ENCODE peak calls at places on chromosomes 11 and 22, in seven cellular contexts. One of them, this sample, is unnamed.

GRCh38 chr22:45211848-45212247 is 28.8 kb downstream of the KIAA0930 start:
- DNase-seq in hepatocyte: no peak
- DNase-seq in stimulated activated CD8-positive, alpha-beta memory T cell treated with anti-CD3 and anti-CD28 coated beads, Interleukin-15, amount 100 ng/mL, for 1 hour: no peak
- DNase-seq in activated T-helper 1 cell treated with Interleukin-2 at 50 U/mL for 16 hours: no peak
- DNase-seq in NCI-H2029: no peak
- DNase-seq in GM04504: no peak
- DNase-seq in A549: peak
- DNase-seq in this sample: no peak

GRCh38 chr22:39243443-39244072 is 1.2 kb downstream of the PDGFB start:
- DNase-seq in NCI-H2029: no peak
- DNase-seq in activated T-helper 1 cell treated with Interleukin-2 at 50 U/mL for 16 hours: no peak
- DNase-seq in stimulated activated CD8-positive, alpha-beta memory T cell treated with anti-CD3 and anti-CD28 coated beads, Interleukin-15, amount 100 ng/mL, for 1 hour: no peak
- DNase-seq in A549: peak
- DNase-seq in GM04504: no peak
- DNase-seq in hepatocyte: peak
- DNase-seq in this sample: peak

GRCh38 chr22:44365196-44365802 is 52.5 kb upstream of the SHISAL1 start:
- DNase-seq in A549: no peak
- DNase-seq in stimulated activated CD8-positive, alpha-beta memory T cell treated with anti-CD3 and anti-CD28 coated beads, Interleukin-15, amount 100 ng/mL, for 1 hour: no peak
- DNase-seq in NCI-H2029: no peak
- DNase-seq in GM04504: no peak
- DNase-seq in activated T-helper 1 cell treated with Interleukin-2 at 50 U/mL for 16 hours: no peak
- DNase-seq in hepatocyte: no peak
- DNase-seq in this sample: no peak

GRCh38 chr11:103051986-103052385 is 40.0 kb downstream of the DCUN1D5 start:
- DNase-seq in GM04504: peak
- DNase-seq in hepatocyte: no peak
- DNase-seq in A549: no peak
- DNase-seq in stimulated activated CD8-positive, alpha-beta memory T cell treated with anti-CD3 and anti-CD28 coated beads, Interleukin-15, amount 100 ng/mL, for 1 hour: no peak
- DNase-seq in activated T-helper 1 cell treated with Interleukin-2 at 50 U/mL for 16 hours: no peak
- DNase-seq in NCI-H2029: no peak
- DNase-seq in this sample: no peak

GRCh38 chr11:124482362-124483147 is 37.1 kb upstream of the OR8B8 start:
- DNase-seq in A549: no peak
- DNase-seq in hepatocyte: peak
- DNase-seq in NCI-H2029: no peak
- DNase-seq in GM04504: no peak
- DNase-seq in stimulated activated CD8-positive, alpha-beta memory T cell treated with anti-CD3 and anti-CD28 coated beads, Interleukin-15, amount 100 ng/mL, for 1 hour: no peak
- DNase-seq in activated T-helper 1 cell treated with Interleukin-2 at 50 U/mL for 16 hours: no peak
- DNase-seq in this sample: peak

GRCh38 chr11:130175898-130176297 is 16.3 kb downstream of the ST14 start:
- DNase-seq in hepatocyte: no peak
- DNase-seq in NCI-H2029: no peak
- DNase-seq in GM04504: no peak
- DNase-seq in A549: no peak
- DNase-seq in stimulated activated CD8-positive, alpha-beta memory T cell treated with anti-CD3 and anti-CD28 coated beads, Interleukin-15, amount 100 ng/mL, for 1 hour: no peak
- DNase-seq in activated T-helper 1 cell treated with Interleukin-2 at 50 U/mL for 16 hours: no peak
- DNase-seq in this sample: no peak

GRCh38 chr11:62500066-62501035 is 46.3 kb downstream of the AHNAK start:
- DNase-seq in activated T-helper 1 cell treated with Interleukin-2 at 50 U/mL for 16 hours: no peak
- DNase-seq in stimulated activated CD8-positive, alpha-beta memory T cell treated with anti-CD3 and anti-CD28 coated beads, Interleukin-15, amount 100 ng/mL, for 1 hour: no peak
- DNase-seq in A549: no peak
- DNase-seq in NCI-H2029: peak
- DNase-seq in GM04504: no peak
- DNase-seq in hepatocyte: peak
- DNase-seq in this sample: peak

GRCh38 chr11:73257342-73258103 is 14.6 kb upstream of the P2RY6 start:
- DNase-seq in activated T-helper 1 cell treated with Interleukin-2 at 50 U/mL for 16 hours: no peak
- DNase-seq in GM04504: peak
- DNase-seq in hepatocyte: no peak
- DNase-seq in A549: peak
- DNase-seq in NCI-H2029: no peak
- DNase-seq in stimulated activated CD8-positive, alpha-beta memory T cell treated with anti-CD3 and anti-CD28 coated beads, Interleukin-15, amount 100 ng/mL, for 1 hour: no peak
- DNase-seq in this sample: peak

GRCh38 chr11:76587810-76588454 is 82.6 kb downstream of the LRRC32 start:
- DNase-seq in GM04504: no peak
- DNase-seq in NCI-H2029: no peak
- DNase-seq in stimulated activated CD8-positive, alpha-beta memory T cell treated with anti-CD3 and anti-CD28 coated beads, Interleukin-15, amount 100 ng/mL, for 1 hour: no peak
- DNase-seq in hepatocyte: no peak
- DNase-seq in A549: no peak
- DNase-seq in activated T-helper 1 cell treated with Interleukin-2 at 50 U/mL for 16 hours: peak
- DNase-seq in this sample: no peak

GRCh38 chr22:49960967-49961600 is 512 bp downstream of the PIM3 start:
- DNase-seq in NCI-H2029: no peak
- DNase-seq in GM04504: no peak
- DNase-seq in hepatocyte: peak
- DNase-seq in stimulated activated CD8-positive, alpha-beta memory T cell treated with anti-CD3 and anti-CD28 coated beads, Interleukin-15, amount 100 ng/mL, for 1 hour: no peak
- DNase-seq in A549: peak
- DNase-seq in activated T-helper 1 cell treated with Interleukin-2 at 50 U/mL for 16 hours: no peak
- DNase-seq in this sample: no peak

GRCh38 chr11:126132319-126132718 is 69.7 kb upstream of the CDON start:
- DNase-seq in hepatocyte: peak
- DNase-seq in NCI-H2029: peak
- DNase-seq in A549: peak
- DNase-seq in activated T-helper 1 cell treated with Interleukin-2 at 50 U/mL for 16 hours: no peak
- DNase-seq in stimulated activated CD8-positive, alpha-beta memory T cell treated with anti-CD3 and anti-CD28 coated beads, Interleukin-15, amount 100 ng/mL, for 1 hour: no peak
- DNase-seq in GM04504: no peak
- DNase-seq in this sample: peak

GRCh38 chr11:6350070-6350469 is 29.8 kb upstream of the CAVIN3 start:
- DNase-seq in GM04504: no peak
- DNase-seq in activated T-helper 1 cell treated with Interleukin-2 at 50 U/mL for 16 hours: no peak
- DNase-seq in hepatocyte: no peak
- DNase-seq in A549: no peak
- DNase-seq in NCI-H2029: peak
- DNase-seq in stimulated activated CD8-positive, alpha-beta memory T cell treated with anti-CD3 and anti-CD28 coated beads, Interleukin-15, amount 100 ng/mL, for 1 hour: no peak
- DNase-seq in this sample: no peak

GRCh38 chr11:130314184-130314748 is 451 bp downstream of the ZBTB44 start:
- DNase-seq in A549: no peak
- DNase-seq in NCI-H2029: peak
- DNase-seq in hepatocyte: peak
- DNase-seq in stimulated activated CD8-positive, alpha-beta memory T cell treated with anti-CD3 and anti-CD28 coated beads, Interleukin-15, amount 100 ng/mL, for 1 hour: peak
- DNase-seq in activated T-helper 1 cell treated with Interleukin-2 at 50 U/mL for 16 hours: peak
- DNase-seq in GM04504: peak
- DNase-seq in this sample: peak

GRCh38 chr11:119473226-119473625 is 50.3 kb upstream of the THY1 start:
- DNase-seq in activated T-helper 1 cell treated with Interleukin-2 at 50 U/mL for 16 hours: no peak
- DNase-seq in hepatocyte: no peak
- DNase-seq in GM04504: no peak
- DNase-seq in stimulated activated CD8-positive, alpha-beta memory T cell treated with anti-CD3 and anti-CD28 coated beads, Interleukin-15, amount 100 ng/mL, for 1 hour: no peak
- DNase-seq in NCI-H2029: no peak
- DNase-seq in A549: no peak
- DNase-seq in this sample: no peak

GRCh38 chr22:35538801-35539321 is 1.8 kb upstream of the RASD2 start:
- DNase-seq in GM04504: no peak
- DNase-seq in activated T-helper 1 cell treated with Interleukin-2 at 50 U/mL for 16 hours: no peak
- DNase-seq in A549: peak
- DNase-seq in NCI-H2029: no peak
- DNase-seq in stimulated activated CD8-positive, alpha-beta memory T cell treated with anti-CD3 and anti-CD28 coated beads, Interleukin-15, amount 100 ng/mL, for 1 hour: no peak
- DNase-seq in hepatocyte: no peak
- DNase-seq in this sample: peak

GRCh38 chr11:2435288-2436012 is 8.9 kb downstream of the TRPM5 start:
- DNase-seq in activated T-helper 1 cell treated with Interleukin-2 at 50 U/mL for 16 hours: no peak
- DNase-seq in hepatocyte: no peak
- DNase-seq in NCI-H2029: no peak
- DNase-seq in stimulated activated CD8-positive, alpha-beta memory T cell treated with anti-CD3 and anti-CD28 coated beads, Interleukin-15, amount 100 ng/mL, for 1 hour: no peak
- DNase-seq in A549: no peak
- DNase-seq in GM04504: no peak
- DNase-seq in this sample: no peak

GRCh38 chr11:15963266-15963665 is 393.1 kb downstream of the SOX6 start:
- DNase-seq in activated T-helper 1 cell treated with Interleukin-2 at 50 U/mL for 16 hours: no peak
- DNase-seq in hepatocyte: no peak
- DNase-seq in GM04504: no peak
- DNase-seq in A549: no peak
- DNase-seq in stimulated activated CD8-positive, alpha-beta memory T cell treated with anti-CD3 and anti-CD28 coated beads, Interleukin-15, amount 100 ng/mL, for 1 hour: no peak
- DNase-seq in NCI-H2029: no peak
- DNase-seq in this sample: no peak

GRCh38 chr11:15714641-15715399 is 600.1 kb downstream of the INSC start:
- DNase-seq in activated T-helper 1 cell treated with Interleukin-2 at 50 U/mL for 16 hours: no peak
- DNase-seq in hepatocyte: no peak
- DNase-seq in GM04504: no peak
- DNase-seq in NCI-H2029: peak
- DNase-seq in A549: no peak
- DNase-seq in stimulated activated CD8-positive, alpha-beta memory T cell treated with anti-CD3 and anti-CD28 coated beads, Interleukin-15, amount 100 ng/mL, for 1 hour: no peak
- DNase-seq in this sample: no peak

GRCh38 chr22:46108564-46109473 is 41.5 kb upstream of the PPARA start:
- DNase-seq in GM04504: no peak
- DNase-seq in A549: peak
- DNase-seq in stimulated activated CD8-positive, alpha-beta memory T cell treated with anti-CD3 and anti-CD28 coated beads, Interleukin-15, amount 100 ng/mL, for 1 hour: no peak
- DNase-seq in NCI-H2029: no peak
- DNase-seq in activated T-helper 1 cell treated with Interleukin-2 at 50 U/mL for 16 hours: no peak
- DNase-seq in hepatocyte: peak
- DNase-seq in this sample: no peak

This sample was measured in RWPE1.